ENCODE peak calls at places on chromosomes 5 and 9, in four cellular contexts. Z is A549, K is transverse colon, R is tibial nerve. O is an unnamed sample.

GRCh38 chr5:10351199-10351881 is 2.2 kb upstream of the MARCHF6 start:
- DNase-seq in Z (no peak), K (no peak), R (no peak), O (no peak)

GRCh38 chr5:122352331-122352730 is 40.3 kb downstream of the SNCAIP start:
- DNase-seq in Z (no peak), K (no peak), R (no peak), O (no peak)

GRCh38 chr5:18244309-18244708 is 610.0 kb downstream of the TAF11L14 start:
- DNase-seq in Z (no peak), K (no peak), R (no peak), O (no peak)

GRCh38 chr9:33132249-33132772 is 34.8 kb downstream of the B4GALT1 start:
- DNase-seq in Z (peak; percentile 65), K (no peak), R (no peak), O (no peak)

GRCh38 chr5:96004087-96004486 is 42.4 kb upstream of the ELL2 start:
- DNase-seq in Z (no peak), K (no peak), R (no peak), O (no peak)

GRCh38 chr5:171122372-171122771 is 186.7 kb upstream of the TLX3 start:
- DNase-seq in Z (no peak), K (no peak), R (peak; percentile 9), O (no peak)

GRCh38 chr5:16574789-16575785 is 41.7 kb downstream of the RETREG1 start:
- DNase-seq in Z (no peak), K (no peak), R (peak; percentile 40), O (no peak)

GRCh38 chr5:44862808-44863207 is 54.1 kb downstream of the MRPS30 start:
- DNase-seq in Z (peak; percentile 7), K (no peak), R (no peak), O (no peak)

GRCh38 chr5:126208691-126209090 is 214.5 kb upstream of the GRAMD2B start:
- DNase-seq in Z (no peak), K (no peak), R (no peak), O (no peak)

GRCh38 chr9:83027153-83027867 is 35.6 kb downstream of the RASEF start:
- DNase-seq in Z (peak; percentile 88), K (no peak), R (no peak), O (no peak)

GRCh38 chr9:22005083-22005699 is 3.9 kb downstream of the CDKN2B start:
- DNase-seq in Z (no peak), K (no peak), R (no peak), O (no peak)

GRCh38 chr9:75467141-75467540 is 378.8 kb downstream of the OSTF1 start:
- DNase-seq in Z (no peak), K (no peak), R (no peak), O (no peak)

GRCh38 chr5:170603578-170604565 is 100.1 kb downstream of the KCNIP1 start:
- DNase-seq in Z (peak; percentile 90), K (peak; percentile 30), R (peak; percentile 29), O (peak; percentile 59)

GRCh38 chr5:79464695-79465332 is 49.1 kb downstream of the HOMER1 start:
- DNase-seq in Z (peak; percentile 44), K (no peak), R (no peak), O (no peak)

GRCh38 chr5:174736351-174736721 is 12.0 kb downstream of the MSX2 start:
- DNase-seq in Z (no peak), K (no peak), R (no peak), O (no peak)

GRCh38 chr5:43042626-43043399 is 2.7 kb upstream of the ANXA2R start:
- DNase-seq in Z (no peak), K (peak; percentile 69), R (peak; percentile 67), O (peak; percentile 75)

GRCh38 chr5:154962494-154962893 is 21.6 kb downstream of the MRPL22 start:
- DNase-seq in Z (no peak), K (no peak), R (no peak), O (no peak)

GRCh38 chr5:75603421-75603820 is 7.8 kb upstream of the ANKDD1B start:
- DNase-seq in Z (no peak), K (no peak), R (no peak), O (no peak)

GRCh38 chr9:38073882-38074281 is 4.9 kb upstream of the SHB start:
- DNase-seq in Z (no peak), K (no peak), R (no peak), O (no peak)

GRCh38 chr9:87327567-87328125 is 170.0 kb upstream of the DAPK1 start:
- DNase-seq in Z (no peak), K (no peak), R (no peak), O (no peak)

GRCh38 chr5:176821441-176821840 is 11.1 kb downstream of the UNC5A start:
- DNase-seq in Z (no peak), K (no peak), R (no peak), O (no peak)

GRCh38 chr5:32311404-32312193 is 1.1 kb downstream of the MTMR12 start:
- DNase-seq in Z (no peak), K (no peak), R (no peak), O (no peak)

GRCh38 chr5:59422026-59422941 is 471.2 kb downstream of the PDE4D start:
- DNase-seq in Z (no peak), K (no peak), R (no peak), O (no peak)

GRCh38 chr5:151034422-151035379 is 14.3 kb downstream of the GPX3 start:
- DNase-seq in Z (no peak), K (no peak), R (no peak), O (no peak)

GRCh38 chr9:99967457-99967856 is 61.0 kb downstream of the STX17 start:
- DNase-seq in Z (no peak), K (no peak), R (no peak), O (no peak)

GRCh38 chr5:57316798-57317327 is 143.0 kb downstream of the GPBP1 start:
- DNase-seq in Z (no peak), K (peak; percentile 11), R (no peak), O (peak; percentile 41)

GRCh38 chr9:69036319-69036718 is 767 bp downstream of the FXN start:
- DNase-seq in Z (peak; percentile 31), K (peak; percentile 13), R (no peak), O (no peak)

GRCh38 chr9:21559402-21560280 is 77.5 kb upstream of the IFNE start:
- DNase-seq in Z (peak; percentile 37), K (peak; percentile 23), R (no peak), O (peak; percentile 12)

GRCh38 chr5:133381041-133381440 is 231.3 kb downstream of the FSTL4 start:
- DNase-seq in Z (no peak), K (no peak), R (no peak), O (no peak)

GRCh38 chr9:77978086-77978781 is 53.4 kb downstream of the GNAQ start:
- DNase-seq in Z (no peak), K (no peak), R (no peak), O (no peak)

GRCh38 chr9:114300153-114300845 is 22.6 kb upstream of the ORM1 start:
- DNase-seq in Z (no peak), K (peak; percentile 3), R (no peak), O (no peak)

GRCh38 chr5:159956074-159956473 is 39.8 kb downstream of the ADRA1B start:
- DNase-seq in Z (no peak), K (no peak), R (no peak), O (no peak)

GRCh38 chr9:76459691-76460635 is 981 bp downstream of the GCNT1 start:
- DNase-seq in Z (peak; percentile 33), K (peak; percentile 59), R (no peak), O (peak; percentile 18)

GRCh38 chr9:133761641-133762248 is 23.6 kb upstream of the SARDH start:
- DNase-seq in Z (no peak), K (no peak), R (no peak), O (no peak)

GRCh38 chr9:114504341-114505186 is 709 bp downstream of the WHRN start:
- DNase-seq in Z (peak; percentile 64), K (peak; percentile 44), R (peak; percentile 5), O (peak; percentile 54)

GRCh38 chr9:3478549-3478953 is 47.2 kb downstream of the RFX3 start:
- DNase-seq in Z (no peak), K (no peak), R (no peak), O (no peak)

GRCh38 chr5:25119654-25120053 is 474.9 kb upstream of the CDH10 start:
- DNase-seq in Z (peak; percentile 24), K (no peak), R (no peak), O (no peak)

GRCh38 chr5:178551059-178551458 is 39.1 kb downstream of the COL23A1 start:
- DNase-seq in Z (peak; percentile 27), K (no peak), R (no peak), O (no peak)

GRCh38 chr5:135188233-135188909 is 154.3 kb upstream of the PITX1 start:
- DNase-seq in Z (no peak), K (no peak), R (no peak), O (no peak)

GRCh38 chr5:135186662-135187522 is 152.9 kb upstream of the PITX1 start:
- DNase-seq in Z (no peak), K (no peak), R (no peak), O (no peak)

GRCh38 chr5:135183464-135183863 is 149.4 kb upstream of the PITX1 start:
- DNase-seq in Z (no peak), K (no peak), R (no peak), O (no peak)

GRCh38 chr5:135184646-135185045 is 150.6 kb upstream of the PITX1 start:
- DNase-seq in Z (no peak), K (no peak), R (no peak), O (no peak)

GRCh38 chr5:135185461-135186075 is 151.5 kb upstream of the PITX1 start:
- DNase-seq in Z (no peak), K (peak; percentile 39), R (no peak), O (no peak)
- TF ChIP-seq EP300 in Z (no peak), K (no peak), R (no peak), O (no peak)

GRCh38 chr9:85941617-85941930 is 628 bp downstream of the NAA35 start:
- DNase-seq in Z (no peak), K (no peak), R (no peak), O (no peak)

GRCh38 chr9:85940832-85941616 is at the start of gene NAA35:
- DNase-seq in Z (peak; percentile 95), K (peak; percentile 99), R (peak; percentile 98), O (peak; percentile 99)

GRCh38 chr9:85942913-85943729 is 2.2 kb downstream of the NAA35 start:
- DNase-seq in Z (no peak), K (no peak), R (no peak), O (no peak)

GRCh38 chr9:85941966-85942912 is 1.3 kb downstream of the NAA35 start:
- DNase-seq in Z (no peak), K (peak; percentile 28), R (no peak), O (no peak)

GRCh38 chr9:85940275-85940831 is 593 bp upstream of the NAA35 start:
- DNase-seq in Z (peak; percentile 14), K (no peak), R (no peak), O (no peak)
- H3K4me3 ChIP-seq in Z (peak overlapping the region; percentile 95), K (peak overlapping the region; percentile 98), R (peak overlapping the region; percentile 100), O (peak overlapping the region; percentile 96)

DNA sequence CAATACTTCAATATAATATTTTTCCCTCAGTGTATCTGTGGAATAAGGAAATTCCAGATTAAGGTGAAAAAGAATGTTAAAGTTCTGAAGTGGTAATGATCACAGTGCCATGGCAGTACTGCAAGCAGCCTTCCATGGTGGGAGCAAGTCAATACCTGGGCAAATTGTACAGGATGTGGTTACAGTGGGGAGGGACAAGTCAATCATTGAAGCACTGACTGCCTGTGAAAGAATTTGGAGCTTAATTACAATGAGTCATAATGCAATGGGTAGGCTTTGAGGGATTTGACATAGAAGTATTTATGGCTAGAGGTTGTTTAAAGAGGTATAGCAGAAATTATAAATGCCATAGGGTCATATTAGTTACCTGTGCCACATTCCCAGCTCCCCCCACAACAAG is 786.5 kb upstream of the ACO1 start:
- DNase-seq in Z (no peak), K (no peak), R (no peak), O (no peak)
- TF ChIP-seq EP300 in Z (no peak), K (no peak), R (no peak), O (no peak)

GRCh38 chr9:127123239-127123935 is 952 bp upstream of the ANGPTL2 start:
- DNase-seq in Z (no peak), K (no peak), R (peak; percentile 58), O (peak; percentile 85)
- H3K4me3 ChIP-seq in Z (no peak overlapping the region), K (peak overlapping the region; percentile 39), R (peak overlapping the region; percentile 43), O (peak overlapping the region; percentile 52)

O was measured in ovary.